ENCODE peak calls at places on chromosomes 13 and 19, in six cellular contexts. G is cardiac muscle cell, C is ascending aorta, O is IMR-90, V is coronary artery, Q is GM23248. H is an unnamed sample.

GRCh38 chr19:4456566-4456842 is 1.1 kb downstream of the UBXN6 start:
- DNase-seq in G (peak; percentile 81), C (peak; percentile 61), O (peak; percentile 75), V (no peak), Q (peak; percentile 89), H (peak; percentile 71)

GRCh38 chr13:83825676-83826075 is 56.6 kb downstream of the SLITRK1 start:
- DNase-seq in G (no peak), C (no peak), O (no peak), V (no peak), Q (no peak), H (no peak)

GRCh38 chr19:5434970-5435641 is 20.1 kb upstream of the ZNRF4 start:
- DNase-seq in G (peak; percentile 64), C (no peak), O (peak; percentile 94), V (no peak), Q (peak; percentile 98), H (peak; percentile 92)

GRCh38 chr13:48319458-48320395 is 16.2 kb downstream of the RB1 start:
- DNase-seq in G (no peak), C (no peak), O (no peak), V (no peak), Q (no peak), H (no peak)

GRCh38 chr13:39888865-39889810 is 233.7 kb downstream of the COG6 start:
- DNase-seq in G (peak; percentile 59), C (no peak), O (no peak), V (no peak), Q (no peak), H (peak; percentile 25)

GRCh38 chr13:64675256-64675892 is 2554.8 kb downstream of the PCDH9 start:
- DNase-seq in G (peak; percentile 9), C (no peak), O (peak; percentile 77), V (no peak), Q (peak; percentile 66), H (peak; percentile 6)

GRCh38 chr13:110305949-110306339 is 1.0 kb downstream of the COL4A1 start:
- DNase-seq in G (peak; percentile 47), C (no peak), O (no peak), V (peak; percentile 72), Q (peak; percentile 42), H (peak; percentile 42)

GRCh38 chr13:76610819-76611415 is 275.3 kb downstream of the KCTD12 start:
- DNase-seq in G (peak; percentile 39), C (no peak), O (no peak), V (no peak), Q (no peak), H (no peak)

GRCh38 chr13:49055021-49055420 is 79.3 kb downstream of the FNDC3A start:
- DNase-seq in G (no peak), C (no peak), O (no peak), V (no peak), Q (no peak), H (no peak)

GRCh38 chr13:66139701-66140100 is 1090.4 kb downstream of the PCDH9 start:
- DNase-seq in G (no peak), C (no peak), O (no peak), V (no peak), Q (no peak), H (no peak)

GRCh38 chr13:113768018-113768905 is 9.2 kb downstream of the TMEM255B start:
- DNase-seq in G (no peak), C (no peak), O (no peak), V (no peak), Q (no peak), H (no peak)

GRCh38 chr13:50798923-50799322 is 44.6 kb downstream of the DLEU7 start:
- DNase-seq in G (peak; percentile 32), C (no peak), O (no peak), V (no peak), Q (peak; percentile 61), H (peak; percentile 57)

GRCh38 chr19:17075035-17075859 is at the start of the genes HAUS8 and MYO9B:
- DNase-seq in G (peak; percentile 100), C (peak; percentile 100), O (peak; percentile 100), V (peak; percentile 99), Q (peak; percentile 99), H (peak; percentile 99)

GRCh38 chr19:18932216-18932841 is 8.7 kb downstream of the HOMER3 start:
- DNase-seq in G (peak; percentile 51), C (peak; percentile 80), O (no peak), V (no peak), Q (peak; percentile 89), H (peak; percentile 52)

GRCh38 chr19:18928018-18928805 is 8.7 kb downstream of the DDX49 start:
- DNase-seq in G (no peak), C (no peak), O (no peak), V (no peak), Q (no peak), H (no peak)

GRCh38 chr19:18929311-18929710 is 9.8 kb downstream of the DDX49 start:
- DNase-seq in G (no peak), C (no peak), O (no peak), V (no peak), Q (no peak), H (no peak)

GRCh38 chr19:18933297-18933696 is 7.7 kb downstream of the HOMER3 start:
- DNase-seq in G (no peak), C (no peak), O (no peak), V (no peak), Q (no peak), H (no peak)

GRCh38 chr19:18931316-18932162 is 9.5 kb downstream of the HOMER3 start:
- DNase-seq in G (no peak), C (no peak), O (no peak), V (no peak), Q (no peak), H (no peak)
- H3K4me3 ChIP-seq in G (no peak overlapping the region), C (no peak overlapping the region), O (no peak overlapping the region), V (peak overlapping the region; percentile 51), Q (no peak overlapping the region), H (no peak overlapping the region)

GRCh38 chr19:55112246-55112780 is 5.1 kb downstream of the PPP1R12C start:
- DNase-seq in G (no peak), C (no peak), O (no peak), V (no peak), Q (no peak), H (no peak)

GRCh38 chr19:55112781-55113569 is 4.5 kb downstream of the PPP1R12C start:
- DNase-seq in G (no peak), C (no peak), O (no peak), V (no peak), Q (no peak), H (no peak)

GRCh38 chr19:55115446-55116065 is 1.9 kb downstream of the PPP1R12C start:
- DNase-seq in G (peak; percentile 65), C (no peak), O (peak; percentile 62), V (no peak), Q (peak; percentile 52), H (peak; percentile 35)

GRCh38 chr19:55114566-55115145 is 2.8 kb downstream of the PPP1R12C start:
- DNase-seq in G (no peak), C (no peak), O (no peak), V (no peak), Q (no peak), H (no peak)

DNA sequence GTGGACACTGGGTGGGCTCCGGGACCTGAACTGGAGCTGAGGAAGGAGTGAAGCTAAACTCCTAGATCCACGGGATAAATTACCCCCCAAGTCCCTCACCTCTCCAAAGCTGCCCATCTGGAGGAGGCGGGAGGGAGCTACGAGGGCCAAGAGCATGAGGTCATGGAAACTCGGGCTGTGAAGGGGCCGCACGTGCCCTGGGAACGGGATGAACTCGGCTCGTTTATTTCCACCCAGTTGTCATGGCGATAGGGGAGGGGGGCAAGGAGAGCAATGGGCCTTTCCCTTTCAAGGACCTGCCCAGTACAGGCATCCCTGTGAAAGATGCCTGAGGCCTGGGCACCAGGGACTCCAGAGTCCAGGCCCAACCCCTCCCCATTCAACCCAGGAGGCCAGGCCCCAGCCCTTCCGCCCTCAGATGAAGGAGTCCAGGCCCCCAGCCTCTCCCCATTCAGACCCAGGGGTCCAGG is 3.8 kb downstream of the PPP1R12C start:
- DNase-seq in G (peak; percentile 95), C (peak; percentile 96), O (peak; percentile 92), V (peak; percentile 96), Q (peak; percentile 96), H (peak; percentile 93)
- H3K4me3 ChIP-seq in G (no peak overlapping the region), C (peak overlapping the region; percentile 39), O (no peak overlapping the region), V (peak overlapping the region; percentile 97), Q (no peak overlapping the region), H (no peak overlapping the region)

DNA sequence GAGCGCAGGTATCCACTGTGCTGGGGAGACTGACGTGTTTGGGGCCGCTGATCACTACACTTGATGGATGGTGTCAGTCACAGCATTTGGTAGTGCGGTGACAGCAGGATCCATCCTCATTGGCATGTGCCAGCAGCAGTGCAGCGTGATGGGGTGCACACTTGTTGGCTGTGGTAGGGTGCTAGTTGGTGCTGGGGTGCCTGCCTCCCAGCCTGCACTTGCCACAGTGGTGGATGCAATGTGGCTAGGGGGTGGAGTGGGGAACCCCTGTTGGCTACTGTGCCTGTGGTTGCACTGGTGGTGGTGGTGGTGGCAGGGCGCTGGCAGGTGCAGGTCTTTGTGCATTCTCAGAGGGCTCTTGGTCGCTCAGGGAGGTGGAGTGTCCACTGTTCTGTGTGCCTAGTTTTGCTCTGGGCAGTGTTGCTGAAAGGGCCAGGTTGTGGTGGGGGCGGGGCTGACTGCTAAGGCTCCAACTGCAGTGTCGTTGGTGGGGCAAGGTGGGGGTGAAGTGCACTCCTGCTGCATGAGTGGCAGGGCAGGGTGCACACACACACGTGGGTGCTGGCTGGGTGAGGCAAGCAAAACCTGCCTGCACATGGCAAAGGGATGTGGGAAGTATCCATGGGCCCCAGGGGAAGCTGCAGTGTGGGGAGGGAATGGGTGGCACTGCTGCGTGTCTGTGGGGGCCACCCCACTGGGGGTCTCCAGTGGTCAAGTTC is 84.8 kb downstream of the ZMYM2 start:
- DNase-seq in G (no peak), C (no peak), O (no peak), V (no peak), Q (no peak), H (no peak)
- H3K4me3 ChIP-seq in G (no peak overlapping the region), C (no peak overlapping the region), O (no peak overlapping the region), V (no peak overlapping the region), Q (no peak overlapping the region), H (no peak overlapping the region)

GRCh38 chr19:2289714-2290435 is 7.9 kb upstream of the PEAK3 start:
- DNase-seq in G (no peak), C (no peak), O (no peak), V (no peak), Q (peak; percentile 66), H (no peak)

GRCh38 chr19:2288010-2288742 is 6.2 kb upstream of the PEAK3 start:
- DNase-seq in G (no peak), C (no peak), O (no peak), V (no peak), Q (no peak), H (no peak)

GRCh38 chr19:2288743-2289713 is 7.1 kb upstream of the PEAK3 start:
- DNase-seq in G (no peak), C (no peak), O (no peak), V (no peak), Q (no peak), H (no peak)

GRCh38 chr19:2291185-2291751 is 9.3 kb upstream of the PEAK3 start:
- DNase-seq in G (no peak), C (no peak), O (no peak), V (no peak), Q (peak; percentile 32), H (no peak)

DNA sequence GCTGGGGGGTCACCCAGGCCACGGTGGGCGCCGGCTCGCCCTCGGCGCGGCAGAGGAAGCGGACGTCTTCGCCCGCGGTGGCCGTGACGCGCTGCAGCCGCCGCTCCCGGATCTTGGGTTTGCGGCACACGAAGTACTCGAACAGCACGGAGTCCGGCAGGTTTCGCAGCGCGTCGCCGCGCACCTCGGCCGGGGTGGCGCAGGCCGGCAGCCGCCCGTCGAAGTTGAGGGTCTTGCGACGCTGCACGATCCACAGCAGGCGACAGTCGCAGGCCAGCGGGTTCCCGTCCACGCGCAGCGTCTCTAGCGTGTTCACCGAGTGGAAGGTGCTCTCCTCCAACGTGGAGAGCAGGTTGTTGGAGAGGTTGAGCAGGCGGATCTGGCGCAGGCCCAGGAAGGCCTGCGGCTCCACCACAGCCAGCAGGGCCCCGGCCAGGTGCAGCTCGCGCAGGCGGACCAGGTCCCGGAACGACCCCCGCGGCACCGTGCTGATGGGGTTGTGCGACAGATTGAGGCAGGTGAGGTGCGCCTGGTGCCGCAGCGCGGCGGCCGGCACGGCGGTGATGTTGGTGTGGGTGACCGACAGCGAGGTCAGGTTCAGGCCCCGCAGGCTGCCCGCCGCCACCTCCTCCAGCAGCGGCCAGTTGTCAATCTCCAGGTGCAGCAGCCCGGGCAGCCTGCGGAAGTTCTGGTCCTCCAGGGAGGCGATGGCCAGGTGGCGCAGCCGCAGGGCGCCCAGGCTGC is 8.6 kb upstream of the PEAK3 start:
- DNase-seq in G (no peak), C (no peak), O (no peak), V (no peak), Q (peak; percentile 25), H (no peak)
- H3K4me3 ChIP-seq in G (peak overlapping the region; percentile 14), C (peak overlapping the region; percentile 58), O (no peak overlapping the region), V (peak overlapping the region; percentile 71), Q (peak overlapping the region; percentile 51), H (no peak overlapping the region)

H was measured in fibroblast of mammary gland.